ENCODE peak calls at places on chromosome 2, in nine cellular contexts. H, J, O, A, L, I, E, R and X are unnamed samples.

GRCh38 chr2:1969701-1970015 is 225.3 kb upstream of the PXDN start:
- DNase-seq in R (no peak), A (no peak), E (no peak), H (no peak), O (no peak), J (no peak), I (no peak), L (no peak), X (no peak)

GRCh38 chr2:55365303-55365702 is 54.4 kb downstream of the CCDC88A start:
- DNase-seq in R (no peak), O (no peak), E (peak; percentile 0), J (no peak), H (no peak), A (no peak), L (no peak), I (no peak), X (no peak)

GRCh38 chr2:27174638-27175037 is 25.8 kb downstream of the TCF23 start:
- DNase-seq in A (peak; percentile 19), I (no peak), E (no peak), L (no peak), J (no peak), O (no peak), R (no peak), H (no peak), X (peak; percentile 16)

GRCh38 chr2:240820014-240820606 is at the start of gene KIF1A:
- DNase-seq in L (no peak), J (no peak), O (no peak), E (no peak), H (no peak), A (no peak), R (no peak), I (no peak), X (peak; percentile 90)

GRCh38 chr2:506866-507265 is 170.3 kb downstream of the TMEM18 start:
- DNase-seq in R (no peak), A (no peak), O (no peak), I (no peak), L (no peak), J (no peak), H (no peak), E (no peak), X (no peak)

GRCh38 chr2:73892631-73893329 is at the start of gene ACTG2:
- DNase-seq in J (no peak), R (no peak), L (no peak), O (no peak), E (peak; percentile 91), H (no peak), A (no peak), I (no peak), X (no peak)

GRCh38 chr2:172434821-172435607 is 7.6 kb downstream of the ITGA6 start:
- DNase-seq in H (no peak), J (no peak), I (peak; percentile 18), E (peak; percentile 18), O (no peak), L (no peak), R (no peak), A (no peak), X (peak; percentile 36)

GRCh38 chr2:26590960-26591618 is 50.1 kb downstream of the CIB4 start:
- DNase-seq in H (no peak), A (no peak), I (no peak), E (no peak), J (no peak), O (no peak), L (no peak), R (no peak), X (no peak)

GRCh38 chr2:105114551-105114950 is 76.7 kb downstream of the MRPS9 start:
- DNase-seq in J (no peak), L (no peak), H (peak; percentile 78), I (no peak), A (peak; percentile 74), E (peak; percentile 74), O (no peak), R (no peak), X (peak; percentile 74)

GRCh38 chr2:1972948-1973347 is 228.6 kb upstream of the PXDN start:
- DNase-seq in A (no peak), I (no peak), R (no peak), L (no peak), E (no peak), H (no peak), J (no peak), O (no peak), X (no peak)

GRCh38 chr2:231288535-231289078 is 90.2 kb downstream of the ARMC9 start:
- DNase-seq in R (no peak), O (no peak), J (no peak), E (no peak), L (no peak), H (no peak), A (no peak), I (no peak), X (no peak)

GRCh38 chr2:30820381-30821055 is 13.3 kb upstream of the CAPN13 start:
- DNase-seq in J (no peak), H (no peak), R (no peak), E (no peak), O (no peak), A (no peak), L (no peak), I (no peak), X (no peak)

GRCh38 chr2:109558076-109558882 is 55.5 kb downstream of the SEPTIN10 start:
- DNase-seq in R (no peak), O (no peak), H (peak; percentile 87), L (no peak), J (no peak), E (peak; percentile 83), I (no peak), A (peak; percentile 92), X (no peak)

GRCh38 chr2:15959331-15960153 is 19.2 kb downstream of the MYCN start:
- DNase-seq in E (no peak), R (no peak), H (no peak), L (no peak), A (no peak), O (no peak), J (no peak), I (no peak), X (no peak)

GRCh38 chr2:236293241-236293810 is 29.1 kb upstream of the ASB18 start:
- DNase-seq in A (no peak), E (no peak), H (no peak), L (no peak), J (no peak), O (no peak), R (no peak), I (no peak), X (no peak)

GRCh38 chr2:152835674-152836073 is 117.3 kb downstream of the ARL6IP6 start:
- DNase-seq in J (no peak), I (no peak), R (no peak), E (no peak), H (no peak), O (no peak), L (no peak), A (no peak), X (no peak)
- H3K4me3 ChIP-seq in J (no peak overlapping the region), I (no peak overlapping the region), R (no peak overlapping the region), E (no peak overlapping the region), H (no peak overlapping the region), O (no peak overlapping the region), L (no peak overlapping the region), A (no peak overlapping the region), X (no peak overlapping the region)

GRCh38 chr2:45403036-45403435 is 208.0 kb downstream of the SRBD1 start:
- DNase-seq in R (no peak), L (no peak), I (no peak), O (no peak), A (no peak), E (peak; percentile 49), J (no peak), H (no peak), X (no peak)

GRCh38 chr2:45399040-45399784 is 211.9 kb downstream of the SRBD1 start:
- DNase-seq in H (no peak), J (no peak), I (no peak), R (no peak), A (no peak), E (no peak), O (no peak), L (no peak), X (no peak)

GRCh38 chr2:45409677-45410076 is 201.4 kb downstream of the SRBD1 start:
- DNase-seq in A (no peak), I (no peak), J (no peak), L (no peak), H (no peak), E (no peak), O (no peak), R (no peak), X (no peak)

GRCh38 chr2:45406626-45407025 is 204.4 kb downstream of the SRBD1 start:
- DNase-seq in E (peak; percentile 34), H (peak; percentile 19), O (no peak), J (no peak), A (no peak), L (no peak), I (no peak), R (no peak), X (no peak)

DNA sequence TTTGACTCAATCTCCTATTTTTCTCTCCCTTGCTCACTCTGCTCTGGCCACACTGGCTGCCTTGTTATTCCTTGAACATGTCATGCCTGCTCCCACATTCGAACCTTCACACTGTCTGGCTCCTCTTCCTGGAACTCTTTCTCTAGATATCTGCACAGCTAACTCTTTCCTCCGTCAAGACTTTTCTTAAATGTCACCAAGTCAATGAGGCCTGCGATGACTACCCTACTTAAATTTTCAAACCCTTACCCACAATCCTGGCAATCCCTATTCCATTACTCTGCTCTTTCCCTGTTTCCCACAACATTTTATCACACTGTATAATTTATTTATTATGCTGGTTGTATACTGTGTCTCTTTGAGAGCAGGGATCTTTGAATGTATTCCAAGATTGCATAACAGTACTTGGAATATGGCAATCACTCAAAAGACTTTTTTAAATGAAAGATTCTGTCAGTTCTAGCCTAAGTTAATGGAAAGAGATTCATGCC is 206.2 kb downstream of the SRBD1 start:
- DNase-seq in H (peak; percentile 49), I (no peak), A (peak; percentile 39), E (no peak), J (no peak), O (no peak), R (peak; percentile 10), L (no peak), X (no peak)
- H3K27ac ChIP-seq in H (no peak overlapping the region), I (no peak overlapping the region), A (peak overlapping the region; percentile 9), E (no peak overlapping the region), J (no peak overlapping the region), O (no peak overlapping the region), R (no peak overlapping the region), L (no peak overlapping the region), X (no peak overlapping the region)

GRCh38 chr2:133241231-133241575 is 327.1 kb downstream of the NCKAP5 start:
- DNase-seq in A (peak; percentile 67), L (no peak), H (no peak), J (no peak), I (no peak), E (peak; percentile 91), R (no peak), O (no peak), X (no peak)
- H3K4me3 ChIP-seq in A (peak overlapping the region; percentile 71), L (no peak overlapping the region), H (no peak overlapping the region), J (peak overlapping the region; percentile 15), I (no peak overlapping the region), E (peak overlapping the region; percentile 45), R (peak overlapping the region; percentile 13), O (peak overlapping the region; percentile 31), X (no peak overlapping the region)

GRCh38 chr2:17934721-17935120 is 56.3 kb downstream of the KCNS3 start:
- DNase-seq in R (no peak), E (peak; percentile 89), H (no peak), L (no peak), I (no peak), O (no peak), A (peak; percentile 94), J (no peak), X (no peak)
- H3K27ac ChIP-seq in R (no peak overlapping the region), E (no peak overlapping the region), H (no peak overlapping the region), L (no peak overlapping the region), I (no peak overlapping the region), O (no peak overlapping the region), A (peak overlapping the region; percentile 72), J (no peak overlapping the region), X (no peak overlapping the region)